ENCODE peak calls at places on chromosome X, in four cellular contexts. T, R, I and K are unnamed samples.

GRCh38 chrX:3345281-3346081 is 971 bp downstream of the MXRA5 start:
- DNase-seq in T (no peak), R (no peak), I (no peak), K (no peak)

GRCh38 chrX:40844476-40844875 is 109.1 kb upstream of the MED14 start:
- DNase-seq in T (no peak), R (no peak), I (no peak), K (no peak)

GRCh38 chrX:136662104-136662503 is 14.1 kb downstream of the CD40LG start:
- DNase-seq in T (no peak), R (peak), I (no peak), K (no peak)

GRCh38 chrX:119411959-119412358 is 12.8 kb downstream of the SLC25A43 start:
- DNase-seq in T (no peak), R (no peak), I (no peak), K (no peak)

GRCh38 chrX:47235691-47236103 is 2.9 kb downstream of the USP11 start:
- DNase-seq in T (no peak), R (no peak), I (no peak), K (no peak)

GRCh38 chrX:132184871-132185270 is 34.4 kb downstream of the RAP2C start:
- DNase-seq in T (no peak), R (no peak), I (no peak), K (no peak)

GRCh38 chrX:16138108-16138427 is 14.7 kb downstream of the GRPR start:
- DNase-seq in T (no peak), R (no peak), I (no peak), K (no peak)

GRCh38 chrX:129145898-129146297 is 377.4 kb downstream of the SMARCA1 start:
- DNase-seq in T (no peak), R (no peak), I (no peak), K (no peak)

GRCh38 chrX:113399501-113400192 is 559.0 kb upstream of the AMOT start:
- DNase-seq in T (no peak), R (no peak), I (no peak), K (no peak)

GRCh38 chrX:2410279-2411020 is 90.3 kb downstream of the DHRSX start:
- DNase-seq in T (no peak), R (no peak), I (no peak), K (no peak)

GRCh38 chrX:109782994-109783711 is 50.1 kb upstream of the ACSL4 start:
- DNase-seq in T (no peak), R (no peak), I (no peak), K (no peak)

GRCh38 chrX:69179380-69179911 is 14.2 kb upstream of the PJA1 start:
- DNase-seq in T (peak), R (no peak), I (no peak), K (no peak)

GRCh38 chrX:134480061-134480460 is 20.1 kb downstream of the HPRT1 start:
- DNase-seq in T (no peak), R (no peak), I (no peak), K (no peak)

GRCh38 chrX:6384391-6384790 is 150.5 kb downstream of the VCX3A start:
- DNase-seq in T (no peak), R (no peak), I (no peak), K (no peak)

GRCh38 chrX:151153086-151153485 is 23.3 kb upstream of the GPR50 start:
- DNase-seq in T (no peak), R (no peak), I (no peak), K (no peak)

GRCh38 chrX:151370906-151371305 is 26.1 kb upstream of the VMA21 start:
- DNase-seq in T (no peak), R (no peak), I (no peak), K (no peak)

GRCh38 chrX:47164420-47164819 is 19.4 kb downstream of the RBM10 start:
- DNase-seq in T (no peak), R (no peak), I (no peak), K (no peak)

GRCh38 chrX:152038798-152039197 is 64.3 kb upstream of the GABRE start:
- DNase-seq in T (no peak), R (no peak), I (no peak), K (no peak)

GRCh38 chrX:84362184-84362838 is 139.9 kb downstream of the HDX start:
- DNase-seq in T (no peak), R (no peak), I (no peak), K (no peak)

GRCh38 chrX:108123591-108124366 is 32.2 kb downstream of the ATG4A start:
- DNase-seq in T (no peak), R (no peak), I (no peak), K (no peak)

GRCh38 chrX:105017641-105018040 is 202.9 kb downstream of the TEX13A start:
- DNase-seq in T (no peak), R (no peak), I (no peak), K (no peak)

GRCh38 chrX:43474321-43474720 is 181.8 kb upstream of the MAOA start:
- DNase-seq in T (no peak), R (no peak), I (no peak), K (no peak)

GRCh38 chrX:31217111-31217510 is 145.3 kb upstream of the FTHL17 start:
- DNase-seq in T (no peak), R (no peak), I (no peak), K (no peak)

GRCh38 chrX:154378059-154378798 is 866 bp upstream of the EMD start:
- DNase-seq in T (peak), R (peak), I (no peak), K (peak)

GRCh38 chrX:71579990-71580380 is 1.7 kb downstream of the GCNA start:
- DNase-seq in T (no peak), R (no peak), I (no peak), K (no peak)

GRCh38 chrX:133120406-133120805 is 23.5 kb upstream of the USP26 start:
- DNase-seq in T (no peak), R (no peak), I (no peak), K (no peak)

GRCh38 chrX:18877472-18877871 is 106.4 kb downstream of the PHKA2 start:
- DNase-seq in T (no peak), R (no peak), I (no peak), K (no peak)

GRCh38 chrX:118978451-118978850 is 4.0 kb downstream of the LONRF3 start:
- DNase-seq in T (no peak), R (no peak), I (no peak), K (no peak)

GRCh38 chrX:43000121-43000520 is 222.2 kb upstream of the PPP1R2C start:
- DNase-seq in T (no peak), R (no peak), I (no peak), K (no peak)

GRCh38 chrX:111170017-111170416 is 74.0 kb downstream of the PAK3 start:
- DNase-seq in T (no peak), R (no peak), I (no peak), K (no peak)